ENCODE peak calls at places on chromosomes 6 and 20, in four cellular contexts. B is naive thymus-derived CD8-positive, alpha-beta T cell; A is NCI-H1092 treated with DMSO at 0.1 percent for 48 hours; G is activated gamma-delta T cell treated with Interleukin-2 at 50 U/mL for 16 hours. Q is an unnamed sample.

GRCh38 chr20:6623989-6624388 is 143.5 kb upstream of the BMP2 start:
- DNase-seq in B (no peak), A (no peak), G (no peak), Q (no peak)

GRCh38 chr6:12832341-12832740 is 115.8 kb downstream of the PHACTR1 start:
- DNase-seq in B (no peak), A (no peak), G (no peak), Q (no peak)

GRCh38 chr6:32565511-32565910 is 24.1 kb downstream of the HLA-DRB1 start:
- DNase-seq in B (no peak), A (no peak), G (no peak), Q (no peak)

GRCh38 chr6:6795396-6795795 is 206.9 kb downstream of the LY86 start:
- DNase-seq in B (no peak), A (no peak), G (no peak), Q (no peak)

GRCh38 chr20:2485662-2486061 is 15.1 kb upstream of the SNRPB start:
- DNase-seq in B (no peak), A (no peak), G (no peak), Q (no peak)

GRCh38 chr6:106421491-106421890 is 61.0 kb downstream of the CRYBG1 start:
- DNase-seq in B (no peak), A (no peak), G (no peak), Q (no peak)

GRCh38 chr20:57514273-57514751 is 10.6 kb downstream of the CTCFL start:
- DNase-seq in B (no peak), A (peak; percentile 44), G (no peak), Q (peak; percentile 85)

GRCh38 chr20:5524886-5525285 is 208.1 kb upstream of the PROKR2 start:
- DNase-seq in B (no peak), A (no peak), G (no peak), Q (peak; percentile 9)

GRCh38 chr20:53390780-53391179 is 202.9 kb downstream of the ZNF217 start:
- DNase-seq in B (no peak), A (no peak), G (no peak), Q (no peak)

GRCh38 chr6:744954-745353 is 52.0 kb upstream of the EXOC2 start:
- DNase-seq in B (no peak), A (no peak), G (no peak), Q (no peak)

GRCh38 chr20:62872184-62872862 is 10.7 kb upstream of the TCFL5 start:
- DNase-seq in B (no peak), A (no peak), G (no peak), Q (no peak)

GRCh38 chr6:136527831-136528230 is 22.4 kb downstream of the MAP7 start:
- DNase-seq in B (no peak), A (no peak), G (no peak), Q (no peak)

GRCh38 chr20:19739351-19739750 is 18.7 kb upstream of the RIN2 start:
- DNase-seq in B (no peak), A (no peak), G (no peak), Q (peak; percentile 36)

GRCh38 chr20:25863536-25864325 is 167.1 kb upstream of the ZNF337 start:
- DNase-seq in B (no peak), A (no peak), G (no peak), Q (no peak)

GRCh38 chr6:72724545-72724944 is 102.7 kb downstream of the KCNQ5 start:
- DNase-seq in B (no peak), A (no peak), G (no peak), Q (no peak)

GRCh38 chr6:40441132-40441531 is 146.0 kb downstream of the LRFN2 start:
- DNase-seq in B (no peak), A (no peak), G (no peak), Q (no peak)

GRCh38 chr20:32965115-32965514 is 39.1 kb downstream of the SUN5 start:
- DNase-seq in B (no peak), A (no peak), G (no peak), Q (no peak)

GRCh38 chr6:79686698-79687309 is 55.7 kb downstream of the SH3BGRL2 start:
- DNase-seq in B (no peak), A (no peak), G (no peak), Q (no peak)

GRCh38 chr6:44001318-44001868 is 125.9 kb downstream of the MRPL14 start:
- DNase-seq in B (no peak), A (no peak), G (no peak), Q (peak; percentile 65)

GRCh38 chr20:39264506-39265172 is 302.5 kb downstream of the DHX35 start:
- DNase-seq in B (no peak), A (peak; percentile 80), G (no peak), Q (peak; percentile 73)

GRCh38 chr6:112338310-112338709 is 8.8 kb upstream of the RFPL4B start:
- DNase-seq in B (no peak), A (no peak), G (no peak), Q (no peak)

GRCh38 chr6:103142902-103143301 is 1716.8 kb downstream of the HACE1 start:
- DNase-seq in B (no peak), A (no peak), G (no peak), Q (no peak)

GRCh38 chr20:50813101-50813643 is 18.3 kb downstream of the BCAS4 start:
- DNase-seq in B (no peak), A (no peak), G (no peak), Q (no peak)

Q was measured in Peyer's patch.